ENCODE peak calls at places on chromosome 4, in five cellular contexts. U is activated naive CD8-positive, alpha-beta T cell treated with anti-CD3 and anti-CD28 coated beads, Interleukin-2, amount 50 U/mL, for 24 hours; D is left ventricle myocardium inferior; F is effector memory CD8-positive, alpha-beta T cell; G is PC-9. B is an unnamed sample.

GRCh38 chr4:1711055-1711905 is 839 bp downstream of the SLBP start:
- DNase-seq in U (peak; percentile 39), D (peak; percentile 50), F (no peak), G (no peak), B (peak; percentile 19)

GRCh38 chr4:14857986-14858385 is 144.3 kb upstream of the CPEB2 start:
- DNase-seq in U (no peak), D (no peak), F (no peak), G (no peak), B (no peak)

GRCh38 chr4:20418865-20419451 is 167.3 kb downstream of the SLIT2 start:
- DNase-seq in U (no peak), D (no peak), F (no peak), G (peak; percentile 47), B (peak; percentile 15)

GRCh38 chr4:13331827-13332226 is 152.3 kb downstream of the RAB28 start:
- DNase-seq in U (no peak), D (no peak), F (no peak), G (no peak), B (no peak)

GRCh38 chr4:85005865-85006377 is 39.4 kb upstream of the WDFY3 start:
- DNase-seq in U (no peak), D (no peak), F (no peak), G (no peak), B (no peak)

GRCh38 chr4:52546449-52546848 is 112.7 kb downstream of the USP46 start:
- DNase-seq in U (no peak), D (no peak), F (no peak), G (no peak), B (no peak)

GRCh38 chr4:48133668-48134444 is at the start of gene TXK:
- DNase-seq in U (no peak), D (no peak), F (no peak), G (no peak), B (no peak)

GRCh38 chr4:6196324-6196723 is 4.0 kb downstream of the JAKMIP1 start:
- DNase-seq in U (no peak), D (no peak), F (no peak), G (no peak), B (no peak)

GRCh38 chr4:38939150-38939549 is 71.5 kb downstream of the FAM114A1 start:
- DNase-seq in U (no peak), D (no peak), F (no peak), G (no peak), B (no peak)

GRCh38 chr4:141686146-141686775 is 49.9 kb downstream of the IL15 start:
- DNase-seq in U (no peak), D (no peak), F (no peak), G (no peak), B (no peak)

GRCh38 chr4:108044951-108045686 is 55.4 kb downstream of the HADH start:
- DNase-seq in U (no peak), D (no peak), F (no peak), G (no peak), B (no peak)

GRCh38 chr4:40550900-40551546 is 78.6 kb downstream of the RBM47 start:
- DNase-seq in U (no peak), D (no peak), F (no peak), G (peak; percentile 56), B (peak; percentile 38)

GRCh38 chr4:187171731-187172339 is 448.2 kb upstream of the FAT1 start:
- DNase-seq in U (no peak), D (no peak), F (no peak), G (no peak), B (no peak)

GRCh38 chr4:73070072-73070385 is 513 bp upstream of the COX18 start:
- DNase-seq in U (no peak), D (no peak), F (no peak), G (no peak), B (no peak)

GRCh38 chr4:61853041-61853440 is 652.9 kb downstream of the ADGRL3 start:
- DNase-seq in U (no peak), D (no peak), F (no peak), G (no peak), B (no peak)

B was measured in naive B cell.